ENCODE peak calls at places on chromosomes 16 and 17, in six cellular contexts. T, X, N, V, S and K are unnamed samples.

GRCh38 chr17:70271200-70271599 is 101.9 kb downstream of the KCNJ2 start:
- DNase-seq in T (no peak), X (no peak), N (no peak), V (no peak), S (no peak), K (no peak)

GRCh38 chr17:65743313-65743665 is 181.8 kb upstream of the AXIN2 start:
- DNase-seq in T (no peak), X (no peak), N (no peak), V (no peak), S (no peak), K (no peak)

GRCh38 chr17:45951403-45951802 is 47.6 kb upstream of the STH start:
- DNase-seq in T (no peak), X (no peak), N (no peak), V (no peak), S (no peak), K (no peak)

GRCh38 chr17:68033636-68034451 is 1.7 kb upstream of the KPNA2 start:
- DNase-seq in T (no peak), X (peak), N (peak), V (no peak), S (no peak), K (peak)

GRCh38 chr16:69942099-69942491 is 9.0 kb upstream of the CLEC18A start:
- DNase-seq in T (no peak), X (no peak), N (no peak), V (no peak), S (peak), K (no peak)

GRCh38 chr17:57097832-57098421 is 12.9 kb downstream of the AKAP1 start:
- DNase-seq in T (no peak), X (no peak), N (peak), V (no peak), S (peak), K (peak)

GRCh38 chr16:22233050-22233405 is 26.9 kb downstream of the EEF2K start:
- DNase-seq in T (no peak), X (no peak), N (no peak), V (no peak), S (no peak), K (no peak)

GRCh38 chr16:2054543-2055245 is 6.9 kb downstream of the TSC2 start:
- DNase-seq in T (no peak), X (no peak), N (no peak), V (peak), S (no peak), K (no peak)

GRCh38 chr17:65696739-65697394 is 135.4 kb upstream of the AXIN2 start:
- DNase-seq in T (no peak), X (no peak), N (peak), V (no peak), S (no peak), K (peak)

GRCh38 chr17:29042679-29043538 is at the start of gene PIPOX:
- DNase-seq in T (no peak), X (no peak), N (peak), V (peak), S (no peak), K (no peak)
- TF ChIP-seq CTCF in T (no peak), X (no peak), N (peak), V (no peak), S (no peak), K (no peak)

GRCh38 chr16:55765161-55765560 is 67.7 kb downstream of the CES1 start:
- DNase-seq in T (no peak), X (no peak), N (no peak), V (no peak), S (no peak), K (no peak)
- TF ChIP-seq CTCF in T (no peak), X (no peak), N (no peak), V (no peak), S (no peak), K (no peak)

GRCh38 chr16:3458278-3458851 is 14.9 kb downstream of the NAA60 start:
- DNase-seq in T (no peak), X (no peak), N (no peak), V (peak), S (peak), K (peak)

GRCh38 chr16:3459401-3460090 is 16.1 kb downstream of the NAA60 start:
- DNase-seq in T (no peak), X (no peak), N (no peak), V (no peak), S (no peak), K (peak)

GRCh38 chr16:3456374-3456773 is 12.9 kb downstream of the NAA60 start:
- DNase-seq in T (no peak), X (no peak), N (no peak), V (no peak), S (no peak), K (no peak)

GRCh38 chr16:3458852-3459361 is 15.4 kb downstream of the NAA60 start:
- DNase-seq in T (no peak), X (no peak), N (no peak), V (peak), S (no peak), K (peak)

DNA sequence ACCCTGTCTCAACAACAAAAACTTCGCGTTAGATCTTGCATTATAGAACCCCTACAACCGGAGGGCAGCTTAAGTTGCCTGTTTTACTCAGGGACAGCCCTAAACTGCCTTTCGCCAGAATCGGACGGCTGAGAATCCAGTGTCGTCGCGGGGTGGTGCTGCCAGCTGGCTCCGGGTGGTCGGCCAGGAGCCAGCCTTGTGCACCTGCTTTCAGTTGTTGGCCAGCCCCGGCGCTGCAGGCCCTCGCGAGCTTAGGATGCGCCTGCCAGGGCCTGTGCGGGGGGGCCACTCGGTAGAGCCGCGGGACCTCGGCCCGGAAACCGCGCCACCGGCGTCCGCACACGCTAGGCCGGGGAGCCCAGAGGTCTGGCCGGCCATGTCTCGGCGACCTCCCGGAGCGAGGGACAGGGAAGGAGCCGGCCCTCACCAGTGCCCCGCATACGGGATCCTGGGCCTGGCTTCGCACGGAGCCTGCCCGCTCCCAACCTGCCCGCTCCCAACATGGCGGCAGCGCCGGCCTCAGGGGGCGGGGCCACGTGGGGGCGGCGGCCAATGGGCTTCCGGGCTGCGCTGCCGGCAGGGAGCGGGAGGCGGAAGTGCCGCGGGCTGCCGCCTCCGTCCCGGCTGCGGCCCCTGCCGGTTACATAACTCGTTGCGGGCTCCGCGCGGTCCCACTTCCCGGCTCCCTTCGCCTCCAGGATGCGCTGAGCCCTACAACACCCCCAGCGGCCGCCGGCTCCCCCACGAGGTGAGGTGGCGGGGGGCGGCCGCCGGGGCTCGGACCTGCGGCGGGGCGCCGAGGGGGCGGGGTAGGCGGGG is 14.2 kb downstream of the NAA60 start:
- DNase-seq in T (peak), X (peak), N (peak), V (peak), S (peak), K (peak)
- TF ChIP-seq CTCF in T (peak), X (no peak), N (peak), V (peak), S (peak), K (peak)

GRCh38 chr16:13586051-13586450 is 333.9 kb upstream of the ERCC4 start:
- DNase-seq in T (no peak), X (no peak), N (no peak), V (no peak), S (no peak), K (no peak)
- TF ChIP-seq CTCF in T (no peak), X (no peak), N (no peak), V (no peak), S (no peak), K (no peak)

GRCh38 chr16:13839577-13839976 is 80.4 kb upstream of the ERCC4 start:
- DNase-seq in T (no peak), X (no peak), N (no peak), V (no peak), S (no peak), K (no peak)
- TF ChIP-seq CTCF in T (no peak), X (no peak), N (no peak), V (no peak), S (no peak), K (peak)

GRCh38 chr17:63435681-63436522 is 10.2 kb downstream of the CYB561 start:
- DNase-seq in T (no peak), X (no peak), N (no peak), V (no peak), S (no peak), K (no peak)
- TF ChIP-seq CTCF in T (no peak), X (no peak), N (no peak), V (no peak), S (no peak), K (peak)

DNA sequence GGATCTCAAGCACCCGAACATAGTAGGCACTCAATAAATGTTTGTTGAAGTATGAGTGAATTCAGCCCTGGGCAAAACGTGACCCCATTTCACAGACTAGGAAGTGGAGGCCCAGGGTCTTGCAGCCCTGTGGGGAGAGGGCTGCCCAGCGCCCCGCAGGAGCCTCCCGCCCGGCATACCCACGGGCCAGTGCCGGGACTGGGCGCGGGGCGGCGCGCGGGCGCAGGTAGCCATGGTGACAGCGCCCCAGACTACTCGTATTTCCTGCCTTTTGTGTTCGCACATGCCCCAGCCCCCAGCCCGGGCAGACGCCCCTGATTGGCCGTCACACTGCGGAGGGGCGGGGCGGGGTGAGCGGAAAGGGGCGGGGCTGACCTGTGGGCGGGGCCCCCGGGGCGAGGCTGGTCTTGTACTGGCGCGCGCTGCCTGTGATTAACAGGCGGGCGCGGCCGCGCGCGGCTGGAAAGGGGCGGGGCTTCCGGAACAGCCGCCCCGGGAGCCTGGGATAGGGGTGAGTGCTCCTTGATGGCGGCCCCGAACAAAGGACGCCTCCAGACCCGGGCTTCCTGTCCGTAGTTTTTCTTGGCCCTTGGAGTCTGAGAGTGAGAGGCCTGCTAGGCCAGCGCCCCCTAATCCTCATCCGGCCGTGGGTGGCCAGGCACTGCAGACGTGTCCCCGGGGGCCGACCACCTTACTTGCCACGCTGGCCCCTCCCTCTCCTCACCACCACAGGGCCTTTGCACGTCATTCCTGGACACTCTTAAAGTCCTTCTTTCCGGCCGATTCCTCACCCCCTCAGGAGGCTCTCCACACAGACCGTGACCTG is 71.0 kb downstream of the RAI1 start:
- DNase-seq in T (peak), X (peak), N (peak), V (peak), S (peak), K (peak)
- TF ChIP-seq CTCF in T (peak), X (no peak), N (peak), V (no peak), S (peak), K (peak)

GRCh38 chr17:17485420-17485819 is 8.6 kb downstream of the MED9 start:
- DNase-seq in T (no peak), X (no peak), N (no peak), V (no peak), S (no peak), K (no peak)

GRCh38 chr17:17484451-17484899 is 7.7 kb downstream of the MED9 start:
- DNase-seq in T (no peak), X (no peak), N (no peak), V (no peak), S (no peak), K (no peak)

GRCh38 chr17:17491546-17491988 is 4.6 kb downstream of the RASD1 start:
- DNase-seq in T (no peak), X (no peak), N (no peak), V (no peak), S (no peak), K (no peak)

GRCh38 chr17:17491031-17491471 is 5.1 kb downstream of the RASD1 start:
- DNase-seq in T (no peak), X (no peak), N (no peak), V (no peak), S (no peak), K (no peak)

GRCh38 chr17:17487998-17488397 is 8.2 kb downstream of the RASD1 start:
- DNase-seq in T (no peak), X (no peak), N (no peak), V (no peak), S (no peak), K (no peak)
- TF ChIP-seq CTCF in T (no peak), X (no peak), N (no peak), V (no peak), S (no peak), K (no peak)